ENCODE peak calls at places on chromosome 19, in ten cellular contexts. T is transverse colon, I is GM12865, R is left lung, U is Panc1, Y is upper lobe of right lung, O is cardiac fibroblast, P is neural progenitor cell, Z is psoas muscle, A is mammary epithelial cell. K is an unnamed sample.

GRCh38 chr19:19651076-19651475 is 7.6 kb upstream of the GMIP start:
- DNase-seq in T (no peak), I (no peak), R (no peak), U (no peak), Y (no peak), O (no peak), P (no peak), Z (no peak), A (no peak), K (no peak)

GRCh38 chr19:33064117-33064777 is 441 bp downstream of the RHPN2 start:
- DNase-seq in T (peak; percentile 64), I (peak; percentile 58), R (peak; percentile 48), U (no peak), Y (peak; percentile 83), O (no peak), P (no peak), Z (peak; percentile 19), A (no peak), K (no peak)

GRCh38 chr19:40549007-40549708 is 27.5 kb upstream of the SHKBP1 start:
- DNase-seq in T (peak; percentile 59), I (peak; percentile 75), R (peak; percentile 46), U (no peak), Y (peak; percentile 84), O (peak; percentile 45), P (peak; percentile 96), Z (peak; percentile 55), A (peak; percentile 30), K (no peak)

GRCh38 chr19:55646889-55647731 is 902 bp upstream of the CCDC106 start:
- DNase-seq in T (no peak), I (peak; percentile 46), R (no peak), U (no peak), Y (no peak), O (no peak), P (peak; percentile 50), Z (no peak), A (no peak), K (no peak)

GRCh38 chr19:52748336-52748950 is 13.6 kb upstream of the ZNF611 start:
- DNase-seq in T (no peak), I (peak; percentile 12), R (no peak), U (no peak), Y (no peak), O (peak; percentile 71), P (peak; percentile 73), Z (peak; percentile 37), A (peak; percentile 34), K (no peak)

GRCh38 chr19:46678110-46678732 is 17.2 kb upstream of the DACT3 start:
- DNase-seq in T (no peak), I (peak; percentile 72), R (no peak), U (no peak), Y (no peak), O (no peak), P (peak; percentile 46), Z (no peak), A (no peak), K (no peak)

GRCh38 chr19:9986787-9987281 is 23.5 kb downstream of the COL5A3 start:
- DNase-seq in T (peak; percentile 13), I (no peak), R (no peak), U (no peak), Y (no peak), O (no peak), P (peak; percentile 69), Z (peak; percentile 74), A (no peak), K (no peak)

GRCh38 chr19:52942371-52943133 is 19.3 kb upstream of the ZNF888 start:
- DNase-seq in T (peak; percentile 98), I (peak; percentile 94), R (peak; percentile 94), U (no peak), Y (peak; percentile 96), O (peak; percentile 84), P (peak; percentile 87), Z (peak; percentile 92), A (peak; percentile 79), K (no peak)

GRCh38 chr19:48029431-48029830 is 14.4 kb downstream of the CABP5 start:
- DNase-seq in T (no peak), I (no peak), R (no peak), U (no peak), Y (no peak), O (no peak), P (no peak), Z (no peak), A (no peak), K (no peak)

GRCh38 chr19:31352782-31353651 is 3.8 kb upstream of the TSHZ3 start:
- DNase-seq in T (no peak), I (no peak), R (no peak), U (no peak), Y (no peak), O (no peak), P (peak; percentile 54), Z (no peak), A (no peak), K (no peak)

GRCh38 chr19:8352134-8352827 is 9.2 kb upstream of the KANK3 start:
- DNase-seq in T (no peak), I (no peak), R (no peak), U (no peak), Y (no peak), O (peak; percentile 65), P (peak; percentile 50), Z (no peak), A (no peak), K (no peak)

DNA sequence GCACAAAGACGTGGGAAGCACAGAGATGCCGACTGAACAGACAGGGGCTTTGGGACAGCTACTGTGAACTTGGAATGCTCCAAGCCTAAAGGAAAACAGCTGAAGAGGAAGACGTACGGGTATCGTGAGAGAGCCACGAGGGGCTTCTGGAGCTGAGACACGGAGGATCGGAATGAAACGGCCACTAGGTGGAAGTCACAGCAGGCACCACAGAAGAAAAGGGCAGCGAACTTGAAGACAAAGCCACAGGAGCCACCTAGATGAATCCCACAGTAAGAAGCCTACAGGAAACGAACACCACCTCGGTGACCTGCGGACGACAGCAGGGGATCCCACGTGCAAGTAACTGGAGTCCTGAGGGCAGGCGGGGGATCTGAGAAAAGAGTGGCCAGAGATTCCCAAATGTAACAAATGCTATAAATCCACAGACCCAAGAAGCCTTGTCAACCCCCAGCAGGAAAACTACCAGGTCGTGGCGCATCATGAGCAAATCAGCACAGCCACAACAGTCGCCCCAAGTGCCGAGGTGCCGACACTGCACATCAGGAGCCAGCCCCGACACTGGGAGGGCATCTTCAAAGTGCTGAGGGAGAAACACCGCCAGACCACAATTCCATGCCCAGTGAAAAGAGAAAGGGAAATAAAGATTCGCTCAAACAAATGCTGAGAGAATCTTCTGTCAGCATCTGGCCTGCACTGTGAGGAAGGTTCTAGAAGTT is 39.3 kb upstream of the ISYNA1 start:
- DNase-seq in T (no peak), I (no peak), R (no peak), U (no peak), Y (no peak), O (no peak), P (no peak), Z (no peak), A (no peak), K (no peak)
- TF ChIP-seq CTCF in T (no peak), I (no peak), R (peak; percentile 18), U (peak; percentile 52), Y (no peak), O (peak; percentile 17), P (peak; percentile 15), Z (peak; percentile 8), A (no peak), K (peak; percentile 48)

GRCh38 chr19:12681074-12681987 is at the start of gene DHPS:
- DNase-seq in T (peak; percentile 95), I (peak; percentile 99), R (peak; percentile 94), U (peak; percentile 79), Y (peak; percentile 92), O (peak; percentile 99), P (peak; percentile 98), Z (peak; percentile 90), A (peak; percentile 97), K (peak; percentile 94)
- TF ChIP-seq CTCF in T (no peak), I (no peak), R (no peak), U (no peak), Y (no peak), O (no peak), P (peak; percentile 13), Z (no peak), A (no peak), K (peak; percentile 38)

DNA sequence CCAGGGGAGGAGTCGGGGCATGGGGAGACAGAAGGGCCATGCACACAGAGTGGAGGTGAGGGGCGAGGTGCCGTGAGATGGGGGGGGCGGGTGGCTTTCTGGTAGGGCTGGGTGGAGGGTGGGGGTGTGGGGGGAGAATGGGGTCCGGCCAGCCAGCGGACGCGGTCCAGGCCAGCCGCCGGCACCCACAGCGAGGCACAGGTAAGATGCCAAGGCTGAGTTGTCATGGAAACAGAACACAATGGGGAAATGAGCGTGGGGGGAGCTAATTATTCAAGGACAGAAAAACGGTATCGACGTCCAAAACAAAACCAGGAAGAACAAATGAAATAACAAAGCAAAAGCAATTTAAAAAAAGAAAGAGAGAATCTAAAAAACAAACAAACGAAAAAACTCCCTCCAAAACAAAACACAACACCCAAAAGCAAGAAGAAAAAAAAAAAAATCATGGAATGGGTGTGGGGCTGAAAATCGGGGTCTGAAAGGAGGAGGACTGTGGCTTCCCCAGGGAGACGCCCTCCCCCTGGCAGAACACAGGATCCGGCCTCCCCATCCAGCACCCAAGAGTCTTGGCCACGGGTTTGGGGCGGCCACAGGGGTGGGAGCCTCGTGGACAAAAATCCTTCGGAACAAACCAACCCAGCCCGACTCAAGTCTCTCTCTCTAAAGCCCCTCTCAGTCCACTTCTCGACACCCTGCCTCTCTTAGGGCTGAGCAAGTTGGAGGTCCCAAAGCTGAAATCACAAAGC is 92.5 kb downstream of the PTPRS start:
- DNase-seq in T (no peak), I (no peak), R (no peak), U (no peak), Y (no peak), O (no peak), P (no peak), Z (no peak), A (no peak), K (no peak)
- TF ChIP-seq CTCF in T (no peak), I (no peak), R (no peak), U (no peak), Y (no peak), O (no peak), P (no peak), Z (no peak), A (no peak), K (no peak)

GRCh38 chr19:38209671-38210457 is 14.2 kb downstream of the DPF1 start:
- DNase-seq in T (peak; percentile 47), I (no peak), R (peak; percentile 68), U (no peak), Y (peak; percentile 81), O (peak; percentile 38), P (peak; percentile 87), Z (peak; percentile 82), A (no peak), K (no peak)

GRCh38 chr19:38213469-38213868 is 10.6 kb downstream of the DPF1 start:
- DNase-seq in T (no peak), I (no peak), R (no peak), U (no peak), Y (no peak), O (no peak), P (no peak), Z (no peak), A (no peak), K (no peak)

GRCh38 chr19:38210458-38210987 is 13.5 kb downstream of the DPF1 start:
- DNase-seq in T (peak; percentile 21), I (no peak), R (peak; percentile 67), U (no peak), Y (no peak), O (no peak), P (peak; percentile 97), Z (peak; percentile 56), A (no peak), K (no peak)

GRCh38 chr19:38211206-38211605 is 12.8 kb downstream of the DPF1 start:
- DNase-seq in T (no peak), I (no peak), R (no peak), U (no peak), Y (no peak), O (no peak), P (peak; percentile 70), Z (no peak), A (no peak), K (no peak)

GRCh38 chr19:38211779-38212178 is 12.2 kb downstream of the DPF1 start:
- DNase-seq in T (no peak), I (no peak), R (no peak), U (no peak), Y (no peak), O (no peak), P (peak; percentile 65), Z (no peak), A (no peak), K (no peak)
- TF ChIP-seq CTCF in T (no peak), I (no peak), R (no peak), U (no peak), Y (no peak), O (no peak), P (no peak), Z (no peak), A (no peak), K (no peak)